ENCODE peak calls at places on chromosomes 3 and 15, in five cellular contexts. D is kidney glomerular epithelial cell; C is activated T-cell treated with anti-CD3 and anti-CD28 coated beads, Interleukin-2, amount 50 U/mL, for 72 hours; T is G401; X is activated naive CD8-positive, alpha-beta T cell treated with anti-CD3 and anti-CD28 coated beads, Interleukin-2, amount 50 U/mL, for 24 hours. G is an unnamed sample.

GRCh38 chr15:80582816-80583423 is 112.2 kb upstream of the ABHD17C start:
- DNase-seq in D (no peak), T (no peak), X (no peak), C (no peak), G (no peak)

GRCh38 chr15:61084944-61085367 is 144.1 kb downstream of the RORA start:
- DNase-seq in C (no peak), X (no peak), D (no peak), T (no peak), G (no peak)

GRCh38 chr3:15253023-15253697 is 47.1 kb downstream of the CAPN7 start:
- DNase-seq in D (no peak), T (no peak), C (no peak), X (no peak), G (no peak)

GRCh38 chr15:71424765-71425164 is 309.5 kb downstream of the THSD4 start:
- DNase-seq in D (no peak), C (no peak), X (no peak), T (no peak), G (no peak)

GRCh38 chr15:92009162-92009561 is 155.7 kb downstream of the SLCO3A1 start:
- DNase-seq in X (peak), T (peak), C (peak), D (no peak), G (peak)

GRCh38 chr3:42535981-42536784 is 33.7 kb downstream of the VIPR1 start:
- DNase-seq in C (peak), D (peak), X (peak), T (no peak), G (no peak)

GRCh38 chr3:55296781-55297180 is 190.3 kb downstream of the WNT5A start:
- DNase-seq in X (no peak), C (no peak), T (no peak), D (no peak), G (no peak)

GRCh38 chr3:16069149-16069922 is 105.1 kb upstream of the GALNT15 start:
- DNase-seq in X (no peak), C (no peak), T (no peak), D (peak), G (no peak)

GRCh38 chr3:176286456-176287115 is 910.7 kb downstream of the TBL1XR1 start:
- DNase-seq in T (no peak), X (no peak), D (no peak), C (no peak), G (no peak)

GRCh38 chr3:70980646-70981031 is 602.9 kb downstream of the FOXP1 start:
- DNase-seq in T (no peak), C (no peak), X (no peak), D (no peak), G (no peak)

GRCh38 chr15:25169318-25169717 is 214.5 kb downstream of the SNRPN start:
- DNase-seq in X (no peak), T (no peak), C (no peak), D (no peak), G (no peak)

GRCh38 chr15:38517312-38517711 is 47.3 kb downstream of the RASGRP1 start:
- DNase-seq in C (no peak), D (no peak), T (no peak), X (no peak), G (no peak)

GRCh38 chr3:40504636-40505430 is 1.0 kb upstream of the ZNF620 start:
- DNase-seq in D (peak), T (peak), C (no peak), X (no peak), G (no peak)

GRCh38 chr15:48641416-48641815 is 4.1 kb downstream of the FBN1 start:
- DNase-seq in X (no peak), T (peak), D (peak), C (no peak), G (no peak)

GRCh38 chr3:81716870-81717509 is 44.5 kb downstream of the GBE1 start:
- DNase-seq in D (peak), T (peak), C (no peak), X (no peak), G (no peak)